ENCODE peak calls at places on chromosomes 3 and 15, in five cellular contexts. T is NCI-H1417; G is memory B cell; M is SW480; Z is activated T-cell treated with anti-CD3 and anti-CD28 coated beads, Interleukin-2, amount 50 U/mL, for 1 hour. A is an unnamed sample.

GRCh38 chr3:190173426-190173825 is 52.7 kb upstream of the P3H2 start:
- DNase-seq in T (no peak), G (no peak), M (no peak), Z (no peak), A (no peak)

GRCh38 chr3:69541823-69542264 is 156.0 kb upstream of the FRMD4B start:
- DNase-seq in T (peak), G (no peak), M (no peak), Z (no peak), A (peak)

GRCh38 chr3:11091088-11091590 is 63.2 kb upstream of the HRH1 start:
- DNase-seq in T (no peak), G (no peak), M (no peak), Z (no peak), A (no peak)

GRCh38 chr3:44968447-44968858 is 7.5 kb downstream of the ZDHHC3 start:
- DNase-seq in T (no peak), G (no peak), M (no peak), Z (no peak), A (no peak)

GRCh38 chr3:193780810-193781472 is 187.9 kb downstream of the OPA1 start:
- DNase-seq in T (peak), G (no peak), M (peak), Z (peak), A (peak)

GRCh38 chr15:28921336-28921735 is 35.6 kb downstream of the APBA2 start:
- DNase-seq in T (peak), G (no peak), M (no peak), Z (no peak), A (no peak)

GRCh38 chr3:36482259-36482658 is 102.0 kb downstream of the STAC start:
- DNase-seq in T (no peak), G (no peak), M (no peak), Z (no peak), A (no peak)

GRCh38 chr15:81865850-81866537 is 179.8 kb downstream of the MEX3B start:
- DNase-seq in T (no peak), G (peak), M (no peak), Z (no peak), A (no peak)

GRCh38 chr15:94327356-94327936 is 96.1 kb downstream of the MCTP2 start:
- DNase-seq in T (peak), G (no peak), M (peak), Z (no peak), A (peak)

GRCh38 chr3:63333815-63334214 is 55.7 kb downstream of the SYNPR start:
- DNase-seq in T (peak), G (no peak), M (no peak), Z (no peak), A (no peak)

GRCh38 chr3:115498421-115498820 is 124.9 kb upstream of the GAP43 start:
- DNase-seq in T (no peak), G (no peak), M (no peak), Z (no peak), A (no peak)

GRCh38 chr15:88139936-88140335 is 116.6 kb downstream of the NTRK3 start:
- DNase-seq in T (no peak), G (no peak), M (no peak), Z (no peak), A (no peak)

GRCh38 chr3:103653996-103654395 is 1219.2 kb downstream of the ZPLD1 start:
- DNase-seq in T (no peak), G (no peak), M (no peak), Z (no peak), A (no peak)

GRCh38 chr3:16064660-16065414 is 109.6 kb upstream of the GALNT15 start:
- DNase-seq in T (no peak), G (no peak), M (no peak), Z (no peak), A (no peak)

GRCh38 chr3:181176610-181177009 is 187.1 kb upstream of the DNAJC19 start:
- DNase-seq in T (peak), G (no peak), M (peak), Z (peak), A (peak)

GRCh38 chr3:117131259-117131658 is 421.7 kb downstream of the TUSC7 start:
- DNase-seq in T (no peak), G (no peak), M (no peak), Z (no peak), A (no peak)

GRCh38 chr3:5560199-5560598 is 372.7 kb downstream of the EDEM1 start:
- DNase-seq in T (no peak), G (no peak), M (no peak), Z (no peak), A (no peak)

GRCh38 chr3:171393032-171393744 is 67.0 kb downstream of the TNIK start:
- DNase-seq in T (peak), G (no peak), M (no peak), Z (no peak), A (no peak)

GRCh38 chr15:73346735-73347312 is 21.9 kb downstream of the HCN4 start:
- DNase-seq in T (no peak), G (peak), M (peak), Z (peak), A (peak)

GRCh38 chr3:123583563-123583962 is 1.3 kb downstream of the HACD2 start:
- DNase-seq in T (no peak), G (no peak), M (no peak), Z (no peak), A (no peak)

GRCh38 chr15:82122754-82123400 is 77.1 kb upstream of the MEX3B start:
- DNase-seq in T (no peak), G (no peak), M (no peak), Z (no peak), A (peak)

GRCh38 chr3:128320551-128321340 is 145.9 kb downstream of the DNAJB8 start:
- DNase-seq in T (no peak), G (no peak), M (no peak), Z (no peak), A (no peak)

GRCh38 chr3:131283862-131284261 is 97.7 kb upstream of the NUDT16 start:
- DNase-seq in T (no peak), G (no peak), M (no peak), Z (no peak), A (no peak)

GRCh38 chr3:113269661-113270060 is 58.3 kb downstream of the BOC start:
- DNase-seq in T (no peak), G (no peak), M (no peak), Z (no peak), A (no peak)

GRCh38 chr3:101279162-101279561 is 41.2 kb downstream of the IMPG2 start:
- DNase-seq in T (no peak), G (no peak), M (no peak), Z (no peak), A (no peak)

GRCh38 chr3:128343287-128344045 is 123.2 kb downstream of the DNAJB8 start:
- DNase-seq in T (peak), G (no peak), M (peak), Z (no peak), A (peak)

GRCh38 chr3:26108846-26109489 is 319.1 kb downstream of the OXSM start:
- DNase-seq in T (no peak), G (no peak), M (no peak), Z (no peak), A (no peak)

GRCh38 chr15:98391131-98391530 is 257.2 kb upstream of the IGF1R start:
- DNase-seq in T (no peak), G (no peak), M (no peak), Z (no peak), A (no peak)

GRCh38 chr3:80676869-80677268 is 909.1 kb upstream of the ROBO1 start:
- DNase-seq in T (peak), G (no peak), M (no peak), Z (no peak), A (no peak)

GRCh38 chr15:69475769-69476358 is 23.2 kb downstream of the RPLP1 start:
- DNase-seq in T (peak), G (peak), M (peak), Z (peak), A (peak)